ENCODE peak calls at places on chromosomes 6 and 20, in seven cellular contexts. Q, U, L, T, N, B and S are unnamed samples.

GRCh38 chr20:47785900-47786762 is 850 bp upstream of the SULF2 start:
- DNase-seq in Q (no peak), N (peak; percentile 92), B (no peak), U (peak; percentile 63), T (peak; percentile 59), L (no peak), S (peak; percentile 40)

GRCh38 chr20:32775240-32775991 is 13.2 kb downstream of the DNMT3B start:
- DNase-seq in B (no peak), L (peak; percentile 39), N (no peak), U (no peak), T (no peak), Q (no peak), S (no peak)

GRCh38 chr6:69489970-69490369 is 306.8 kb downstream of the LMBRD1 start:
- DNase-seq in Q (no peak), B (no peak), T (no peak), L (no peak), N (no peak), U (no peak), S (no peak)

GRCh38 chr6:4133941-4134838 is 1.2 kb downstream of the ECI2 start:
- DNase-seq in Q (no peak), T (no peak), L (peak; percentile 36), N (peak; percentile 20), B (peak; percentile 71), U (peak; percentile 42), S (peak; percentile 43)

GRCh38 chr6:109762769-109763450 is 71.8 kb downstream of the FIG4 start:
- DNase-seq in L (no peak), T (no peak), Q (no peak), B (no peak), N (peak; percentile 70), U (no peak), S (no peak)

GRCh38 chr20:57435498-57436222 is 44.5 kb downstream of the RBM38 start:
- DNase-seq in L (peak; percentile 53), U (no peak), T (no peak), Q (no peak), B (peak; percentile 41), N (peak; percentile 60), S (peak; percentile 42)

GRCh38 chr20:60037120-60037499 is 78.9 kb downstream of the CDH26 start:
- DNase-seq in N (no peak), B (no peak), T (no peak), U (no peak), L (no peak), Q (no peak), S (no peak)

GRCh38 chr6:134247271-134247833 is 70.6 kb downstream of the SGK1 start:
- DNase-seq in B (peak; percentile 82), N (no peak), Q (no peak), U (no peak), L (peak; percentile 87), T (no peak), S (peak; percentile 95)

GRCh38 chr6:42084889-42085288 is 34.6 kb downstream of the TAF8 start:
- DNase-seq in B (no peak), T (no peak), L (no peak), N (no peak), Q (no peak), U (no peak), S (no peak)

GRCh38 chr20:5312518-5312917 is 4.2 kb downstream of the PROKR2 start:
- DNase-seq in N (no peak), Q (no peak), B (no peak), T (no peak), L (no peak), U (no peak), S (no peak)

GRCh38 chr20:5313916-5314315 is 2.8 kb downstream of the PROKR2 start:
- DNase-seq in N (no peak), U (no peak), T (no peak), L (no peak), B (no peak), Q (no peak), S (no peak)

GRCh38 chr20:5315807-5316187 is 957 bp downstream of the PROKR2 start:
- DNase-seq in Q (no peak), B (no peak), T (no peak), N (no peak), L (no peak), U (peak; percentile 42), S (no peak)

GRCh38 chr20:5316188-5317158 is at the start of gene PROKR2:
- DNase-seq in L (no peak), N (peak; percentile 7), T (no peak), B (no peak), U (peak; percentile 80), Q (no peak), S (no peak)
- TF ChIP-seq CTCF in L (no peak), N (peak; percentile 7), T (no peak), B (no peak), U (no peak), Q (no peak), S (no peak)

GRCh38 chr20:44598413-44599290 is 16.3 kb downstream of the PKIG start:
- DNase-seq in L (no peak), Q (no peak), B (peak; percentile 47), U (no peak), N (peak; percentile 70), T (no peak), S (peak; percentile 68)
- TF ChIP-seq CTCF in L (peak; percentile 13), Q (peak; percentile 24), B (peak; percentile 48), U (no peak), N (peak; percentile 19), T (no peak), S (peak; percentile 27)

GRCh38 chr6:74087898-74088297 is 391.9 kb downstream of the CD109 start:
- DNase-seq in N (peak; percentile 56), T (no peak), Q (peak; percentile 41), U (no peak), B (no peak), L (no peak), S (no peak)
- TF ChIP-seq CTCF in N (peak; percentile 31), T (peak; percentile 52), Q (peak; percentile 50), U (no peak), B (no peak), L (no peak), S (no peak)

GRCh38 chr20:62428008-62428384 is 657 bp upstream of the RBBP8NL start:
- DNase-seq in B (no peak), L (no peak), Q (no peak), T (no peak), N (no peak), U (no peak), S (no peak)

GRCh38 chr20:62426678-62427077 is 661 bp downstream of the RBBP8NL start:
- DNase-seq in N (no peak), U (peak; percentile 74), T (no peak), L (no peak), Q (no peak), B (no peak), S (no peak)

GRCh38 chr20:62425281-62426058 is 1.9 kb downstream of the RBBP8NL start:
- DNase-seq in L (no peak), B (no peak), U (no peak), T (no peak), N (no peak), Q (no peak), S (no peak)

GRCh38 chr20:62428396-62429160 is 1.2 kb upstream of the RBBP8NL start:
- DNase-seq in Q (no peak), N (no peak), B (no peak), U (no peak), T (no peak), L (no peak), S (no peak)

GRCh38 chr20:62427172-62428007 is at the start of gene RBBP8NL:
- DNase-seq in Q (no peak), B (no peak), N (no peak), L (no peak), U (peak; percentile 86), T (no peak), S (no peak)
- TF ChIP-seq CTCF in Q (no peak), B (no peak), N (no peak), L (no peak), U (no peak), T (no peak), S (no peak)